ENCODE peak calls at places on chromosome 5, in four cellular contexts. One of them, this sample, is unnamed.

GRCh38 chr5:4883388-4883787 is 256.7 kb upstream of the ADAMTS16 start:
- DNase-seq in HFFc6: no peak
- DNase-seq in neural crest cell: no peak
- DNase-seq in AG04449: no peak
- DNase-seq in this sample: no peak

GRCh38 chr5:149448831-149449714 is 70.0 kb upstream of the IL17B start:
- DNase-seq in HFFc6: no peak
- DNase-seq in neural crest cell: no peak
- DNase-seq in AG04449: no peak
- DNase-seq in this sample: no peak

GRCh38 chr5:151663617-151664322 is 22.9 kb downstream of the SPARC start:
- DNase-seq in HFFc6: no peak
- DNase-seq in neural crest cell: no peak
- DNase-seq in AG04449: no peak
- DNase-seq in this sample: no peak

GRCh38 chr5:8908055-8908683 is 637.7 kb downstream of the SEMA5A start:
- DNase-seq in HFFc6: peak
- DNase-seq in neural crest cell: peak
- DNase-seq in AG04449: no peak
- DNase-seq in this sample: peak

GRCh38 chr5:88118179-88118578 is 150.5 kb downstream of the TMEM161B start:
- DNase-seq in HFFc6: no peak
- DNase-seq in neural crest cell: no peak
- DNase-seq in AG04449: no peak
- DNase-seq in this sample: no peak

GRCh38 chr5:168007286-168007685 is 284.2 kb upstream of the WWC1 start:
- DNase-seq in HFFc6: no peak
- DNase-seq in neural crest cell: no peak
- DNase-seq in AG04449: no peak
- DNase-seq in this sample: no peak

GRCh38 chr5:138945421-138946240 is 70.5 kb upstream of the LRRTM2 start:
- DNase-seq in HFFc6: no peak
- DNase-seq in neural crest cell: peak
- DNase-seq in AG04449: no peak
- DNase-seq in this sample: no peak

GRCh38 chr5:150625164-150625535 is 15.3 kb upstream of the SYNPO start:
- DNase-seq in HFFc6: no peak
- DNase-seq in neural crest cell: no peak
- DNase-seq in AG04449: no peak
- DNase-seq in this sample: no peak

GRCh38 chr5:140113180-140113698 is 670 bp upstream of the PURA start:
- DNase-seq in HFFc6: no peak
- DNase-seq in neural crest cell: peak
- DNase-seq in AG04449: no peak
- DNase-seq in this sample: peak

GRCh38 chr5:137158691-137159090 is 340.4 kb downstream of the SPOCK1 start:
- DNase-seq in HFFc6: no peak
- DNase-seq in neural crest cell: no peak
- DNase-seq in AG04449: no peak
- DNase-seq in this sample: no peak

GRCh38 chr5:141603912-141604311 is 14.9 kb downstream of the DIAPH1 start:
- DNase-seq in HFFc6: no peak
- DNase-seq in neural crest cell: no peak
- DNase-seq in AG04449: no peak
- DNase-seq in this sample: no peak

GRCh38 chr5:132260714-132261615 is 3.5 kb downstream of the PDLIM4 start:
- DNase-seq in HFFc6: peak
- DNase-seq in neural crest cell: no peak
- DNase-seq in AG04449: peak
- DNase-seq in this sample: no peak

GRCh38 chr5:178349147-178349527 is 116.5 kb upstream of the PHYKPL start:
- DNase-seq in HFFc6: no peak
- DNase-seq in neural crest cell: no peak
- DNase-seq in AG04449: no peak
- DNase-seq in this sample: no peak

GRCh38 chr5:75567710-75568109 is 43.5 kb upstream of the ANKDD1B start:
- DNase-seq in HFFc6: peak
- DNase-seq in neural crest cell: no peak
- DNase-seq in AG04449: no peak
- DNase-seq in this sample: no peak

GRCh38 chr5:67073045-67073444 is 123.6 kb downstream of the CD180 start:
- DNase-seq in HFFc6: no peak
- DNase-seq in neural crest cell: no peak
- DNase-seq in AG04449: no peak
- DNase-seq in this sample: no peak

GRCh38 chr5:131475416-131476045 is 159.5 kb downstream of the RAPGEF6 start:
- DNase-seq in HFFc6: peak
- DNase-seq in neural crest cell: no peak
- DNase-seq in AG04449: no peak
- DNase-seq in this sample: no peak

GRCh38 chr5:24630925-24631324 is 13.9 kb downstream of the CDH10 start:
- DNase-seq in HFFc6: no peak
- DNase-seq in neural crest cell: no peak
- DNase-seq in AG04449: no peak
- DNase-seq in this sample: no peak

GRCh38 chr5:154967419-154968024 is 26.6 kb downstream of the MRPL22 start:
- DNase-seq in HFFc6: peak
- DNase-seq in neural crest cell: no peak
- DNase-seq in AG04449: no peak
- DNase-seq in this sample: no peak

GRCh38 chr5:65546141-65546540 is 16.8 kb downstream of the CENPK start:
- DNase-seq in HFFc6: no peak
- DNase-seq in neural crest cell: no peak
- DNase-seq in AG04449: no peak
- DNase-seq in this sample: no peak

GRCh38 chr5:154390096-154390495 is 55.7 kb upstream of the SAP30L start:
- DNase-seq in HFFc6: no peak
- DNase-seq in neural crest cell: no peak
- DNase-seq in AG04449: no peak
- DNase-seq in this sample: no peak

GRCh38 chr5:96875805-96876291 is 452 bp upstream of the ERAP2 start:
- DNase-seq in HFFc6: no peak
- DNase-seq in neural crest cell: no peak
- DNase-seq in AG04449: no peak
- DNase-seq in this sample: no peak

GRCh38 chr5:176985516-176985915 is 21.1 kb downstream of the UIMC1 start:
- DNase-seq in HFFc6: no peak
- DNase-seq in neural crest cell: no peak
- DNase-seq in AG04449: no peak
- DNase-seq in this sample: no peak

GRCh38 chr5:112848116-112848811 is 12.8 kb upstream of the SRP19 start:
- DNase-seq in HFFc6: peak
- DNase-seq in neural crest cell: no peak
- DNase-seq in AG04449: peak
- DNase-seq in this sample: no peak

GRCh38 chr5:74822288-74822687 is 43.9 kb downstream of the FAM169A start:
- DNase-seq in HFFc6: no peak
- DNase-seq in neural crest cell: no peak
- DNase-seq in AG04449: no peak
- DNase-seq in this sample: no peak

GRCh38 chr5:110288766-110289165 is 437.7 kb downstream of the TMEM232 start:
- DNase-seq in HFFc6: no peak
- DNase-seq in neural crest cell: no peak
- DNase-seq in AG04449: peak
- DNase-seq in this sample: no peak

GRCh38 chr5:137075163-137075970 is 423.8 kb downstream of the SPOCK1 start:
- DNase-seq in HFFc6: peak
- DNase-seq in neural crest cell: peak
- DNase-seq in AG04449: no peak
- DNase-seq in this sample: peak

GRCh38 chr5:95822408-95823240 is at the start of gene GLRX:
- DNase-seq in HFFc6: peak
- DNase-seq in neural crest cell: peak
- DNase-seq in AG04449: peak
- DNase-seq in this sample: peak

GRCh38 chr5:147690595-147690994 is 91.9 kb downstream of the JAKMIP2 start:
- DNase-seq in HFFc6: no peak
- DNase-seq in neural crest cell: no peak
- DNase-seq in AG04449: no peak
- DNase-seq in this sample: no peak
- TF ChIP-seq CTCF in HFFc6: no peak
- TF ChIP-seq CTCF in neural crest cell: peak
- TF ChIP-seq CTCF in AG04449: no peak
- TF ChIP-seq CTCF in this sample: no peak

DNA sequence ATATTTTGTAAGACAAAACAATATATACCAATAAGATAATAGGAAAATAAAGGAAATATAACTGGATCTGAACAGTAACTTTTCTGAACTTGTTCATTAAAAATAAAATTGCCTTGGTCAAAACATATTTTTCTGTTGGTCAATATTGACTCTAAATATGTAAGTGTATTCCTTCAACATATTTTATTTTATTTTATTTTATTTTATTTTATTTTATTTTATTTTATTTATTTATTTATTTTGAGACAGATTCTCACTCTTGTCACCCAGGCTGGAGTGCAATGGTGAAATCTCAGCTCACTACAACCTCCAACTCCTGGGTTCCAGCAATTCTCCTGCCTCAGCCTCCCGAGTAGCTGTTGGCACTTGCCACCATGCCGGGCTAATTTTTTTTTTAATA is 571.0 kb downstream of the NR2F1-AS1 start:
- DNase-seq in HFFc6: no peak
- DNase-seq in neural crest cell: no peak
- DNase-seq in AG04449: no peak
- DNase-seq in this sample: no peak
- TF ChIP-seq CTCF in HFFc6: no peak
- TF ChIP-seq CTCF in neural crest cell: no peak
- TF ChIP-seq CTCF in AG04449: no peak
- TF ChIP-seq CTCF in this sample: no peak

GRCh38 chr5:116747881-116748280 is 173.3 kb upstream of the SEMA6A start:
- DNase-seq in HFFc6: no peak
- DNase-seq in neural crest cell: no peak
- DNase-seq in AG04449: no peak
- DNase-seq in this sample: no peak
- TF ChIP-seq CTCF in HFFc6: no peak
- TF ChIP-seq CTCF in neural crest cell: no peak
- TF ChIP-seq CTCF in AG04449: no peak
- TF ChIP-seq CTCF in this sample: no peak

GRCh38 chr5:78367318-78367991 is 7.0 kb downstream of the SCAMP1 start:
- DNase-seq in HFFc6: no peak
- DNase-seq in neural crest cell: no peak
- DNase-seq in AG04449: no peak
- DNase-seq in this sample: no peak
- TF ChIP-seq CTCF in HFFc6: no peak
- TF ChIP-seq CTCF in neural crest cell: peak
- TF ChIP-seq CTCF in AG04449: no peak
- TF ChIP-seq CTCF in this sample: no peak

GRCh38 chr5:122468351-122469111 is 156.5 kb downstream of the SNCAIP start:
- DNase-seq in HFFc6: no peak
- DNase-seq in neural crest cell: no peak
- DNase-seq in AG04449: no peak
- DNase-seq in this sample: no peak
- TF ChIP-seq CTCF in HFFc6: peak
- TF ChIP-seq CTCF in neural crest cell: peak
- TF ChIP-seq CTCF in AG04449: no peak
- TF ChIP-seq CTCF in this sample: peak

GRCh38 chr5:117435203-117435602 is 860.6 kb upstream of the SEMA6A start:
- DNase-seq in HFFc6: no peak
- DNase-seq in neural crest cell: no peak
- DNase-seq in AG04449: no peak
- DNase-seq in this sample: no peak

GRCh38 chr5:117434266-117434665 is 859.6 kb upstream of the SEMA6A start:
- DNase-seq in HFFc6: no peak
- DNase-seq in neural crest cell: no peak
- DNase-seq in AG04449: no peak
- DNase-seq in this sample: no peak

GRCh38 chr5:117433841-117434240 is 859.2 kb upstream of the SEMA6A start:
- DNase-seq in HFFc6: no peak
- DNase-seq in neural crest cell: no peak
- DNase-seq in AG04449: no peak
- DNase-seq in this sample: no peak

GRCh38 chr5:117431091-117431490 is 856.5 kb upstream of the SEMA6A start:
- DNase-seq in HFFc6: no peak
- DNase-seq in neural crest cell: no peak
- DNase-seq in AG04449: no peak
- DNase-seq in this sample: no peak

DNA sequence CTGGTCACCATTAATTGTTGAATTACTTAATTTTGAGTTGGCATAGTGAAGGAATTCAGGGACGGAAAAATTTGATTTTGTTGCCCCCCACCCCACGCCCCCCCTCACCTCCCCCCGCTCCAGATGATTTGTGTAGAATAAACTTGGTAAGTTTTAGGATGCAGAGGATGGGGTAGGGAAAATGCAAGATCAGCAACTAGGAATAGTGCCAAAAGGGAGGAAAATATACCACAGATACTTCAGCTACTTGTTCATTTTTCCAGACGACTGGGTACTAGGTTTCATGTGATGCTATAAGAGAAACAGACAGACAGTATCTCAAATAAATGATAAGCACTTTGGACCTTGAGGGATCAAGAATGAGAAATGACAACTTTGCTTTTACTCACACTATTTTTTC is 862.2 kb upstream of the SEMA6A start:
- DNase-seq in HFFc6: no peak
- DNase-seq in neural crest cell: no peak
- DNase-seq in AG04449: no peak
- DNase-seq in this sample: no peak
- TF ChIP-seq CTCF in HFFc6: no peak
- TF ChIP-seq CTCF in neural crest cell: no peak
- TF ChIP-seq CTCF in AG04449: no peak
- TF ChIP-seq CTCF in this sample: no peak

DNA sequence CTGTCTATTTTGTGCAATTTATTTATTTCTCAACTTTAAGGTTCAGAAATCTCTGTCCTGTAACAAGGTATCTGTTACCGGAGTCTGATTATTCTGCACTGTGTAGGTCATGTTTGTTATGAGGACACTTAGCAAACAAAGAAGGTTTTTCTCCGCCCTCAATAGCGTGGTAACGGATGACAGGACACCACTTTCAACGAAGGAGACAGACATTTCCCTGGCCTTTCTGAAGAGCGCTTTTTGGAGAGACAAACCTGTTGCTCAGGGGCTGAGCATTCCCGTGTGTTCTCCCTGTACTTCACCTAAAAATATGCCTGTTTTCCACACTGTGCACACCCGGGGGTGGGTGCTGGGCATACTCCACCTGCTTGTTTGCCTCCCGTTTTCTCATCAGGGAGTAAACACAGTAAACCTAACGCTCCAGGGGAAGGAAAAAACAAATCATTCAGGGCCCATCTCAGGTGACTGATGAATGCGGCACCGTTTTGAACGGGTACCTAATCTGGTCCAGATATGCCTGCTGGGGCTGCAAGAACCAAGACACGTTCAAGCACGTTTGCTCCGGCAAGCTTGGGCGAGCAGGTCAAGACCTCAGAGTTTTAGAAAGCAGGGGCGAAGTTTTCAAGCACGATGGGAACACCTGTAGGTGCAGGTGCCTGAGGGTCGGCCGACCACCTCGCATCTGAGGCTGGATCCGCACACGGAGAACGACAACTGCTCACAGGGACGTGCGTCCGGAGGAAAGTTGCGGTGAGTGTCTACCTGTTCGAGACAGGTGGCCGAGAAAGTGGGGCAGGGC is 861 bp downstream of the RETREG1 start:
- DNase-seq in HFFc6: no peak
- DNase-seq in neural crest cell: no peak
- DNase-seq in AG04449: no peak
- DNase-seq in this sample: no peak
- TF ChIP-seq CTCF in HFFc6: no peak
- TF ChIP-seq CTCF in neural crest cell: no peak
- TF ChIP-seq CTCF in AG04449: no peak
- TF ChIP-seq CTCF in this sample: no peak